ENCODE peak calls at places on chromosomes 3 and 15, in four cellular contexts. One of them, this sample, is unnamed.

GRCh38 chr3:19688767-19689166 is 245.2 kb downstream of the EFHB start:
- DNase-seq in GM23338: peak
- DNase-seq in GM12878: no peak
- DNase-seq in stomach: no peak
- DNase-seq in this sample: no peak

GRCh38 chr15:67801926-67802914 is 23.1 kb upstream of the SKOR1 start:
- DNase-seq in GM23338: no peak
- DNase-seq in GM12878: no peak
- DNase-seq in stomach: no peak
- DNase-seq in this sample: no peak

GRCh38 chr15:45150481-45150880 is 20.7 kb downstream of the DUOX1 start:
- DNase-seq in GM23338: no peak
- DNase-seq in GM12878: no peak
- DNase-seq in stomach: no peak
- DNase-seq in this sample: no peak

GRCh38 chr3:177802151-177802900 is 605.0 kb upstream of the TBL1XR1 start:
- DNase-seq in GM23338: no peak
- DNase-seq in GM12878: no peak
- DNase-seq in stomach: no peak
- DNase-seq in this sample: no peak

GRCh38 chr15:23567921-23568320 is 2.4 kb downstream of the MKRN3 start:
- DNase-seq in GM23338: no peak
- DNase-seq in GM12878: no peak
- DNase-seq in stomach: no peak
- DNase-seq in this sample: no peak

GRCh38 chr15:32959077-32959476 is 235.4 kb downstream of the FMN1 start:
- DNase-seq in GM23338: no peak
- DNase-seq in GM12878: no peak
- DNase-seq in stomach: no peak
- DNase-seq in this sample: no peak

GRCh38 chr15:29268706-29269484 is 727 bp downstream of the NSMCE3 start:
- DNase-seq in GM23338: peak
- DNase-seq in GM12878: peak
- DNase-seq in stomach: no peak
- DNase-seq in this sample: no peak

GRCh38 chr3:82100378-82100777 is 338.9 kb upstream of the GBE1 start:
- DNase-seq in GM23338: peak
- DNase-seq in GM12878: no peak
- DNase-seq in stomach: no peak
- DNase-seq in this sample: no peak

GRCh38 chr3:125069968-125070745 is 14.4 kb upstream of the HEG1 start:
- DNase-seq in GM23338: no peak
- DNase-seq in GM12878: no peak
- DNase-seq in stomach: no peak
- DNase-seq in this sample: no peak

GRCh38 chr15:85099195-85099803 is 117.6 kb downstream of the PDE8A start:
- DNase-seq in GM23338: no peak
- DNase-seq in GM12878: no peak
- DNase-seq in stomach: no peak
- DNase-seq in this sample: peak

GRCh38 chr3:127822166-127822835 is at the start of gene MGLL:
- DNase-seq in GM23338: peak
- DNase-seq in GM12878: no peak
- DNase-seq in stomach: peak
- DNase-seq in this sample: peak

GRCh38 chr3:54427951-54428871 is 305.9 kb downstream of the CACNA2D3 start:
- DNase-seq in GM23338: peak
- DNase-seq in GM12878: peak
- DNase-seq in stomach: peak
- DNase-seq in this sample: no peak

GRCh38 chr3:186997061-186998054 is 67.0 kb downstream of the ST6GAL1 start:
- DNase-seq in GM23338: no peak
- DNase-seq in GM12878: no peak
- DNase-seq in stomach: no peak
- DNase-seq in this sample: no peak

GRCh38 chr3:75192065-75192658 is 472.0 kb upstream of the FRG2C start:
- DNase-seq in GM23338: peak
- DNase-seq in GM12878: no peak
- DNase-seq in stomach: peak
- DNase-seq in this sample: no peak

GRCh38 chr3:177195242-177195940 is 1.9 kb downstream of the TBL1XR1 start:
- DNase-seq in GM23338: peak
- DNase-seq in GM12878: no peak
- DNase-seq in stomach: no peak
- DNase-seq in this sample: no peak

GRCh38 chr3:104908761-104909160 is 457.9 kb upstream of the ALCAM start:
- DNase-seq in GM23338: peak
- DNase-seq in GM12878: no peak
- DNase-seq in stomach: no peak
- DNase-seq in this sample: no peak

GRCh38 chr3:197997936-197998335 is 37.9 kb downstream of the LMLN start:
- DNase-seq in GM23338: no peak
- DNase-seq in GM12878: no peak
- DNase-seq in stomach: no peak
- DNase-seq in this sample: no peak

GRCh38 chr3:48475188-48475587 is 28.7 kb downstream of the ATRIP start:
- DNase-seq in GM23338: peak
- DNase-seq in GM12878: no peak
- DNase-seq in stomach: no peak
- DNase-seq in this sample: no peak

GRCh38 chr3:48474619-48475018 is 28.1 kb downstream of the ATRIP start:
- DNase-seq in GM23338: peak
- DNase-seq in GM12878: no peak
- DNase-seq in stomach: no peak
- DNase-seq in this sample: no peak

GRCh38 chr3:48477959-48478480 is 26.0 kb downstream of the SHISA5 start:
- DNase-seq in GM23338: no peak
- DNase-seq in GM12878: no peak
- DNase-seq in stomach: no peak
- DNase-seq in this sample: no peak

GRCh38 chr3:48476426-48477053 is 27.4 kb downstream of the SHISA5 start:
- DNase-seq in GM23338: no peak
- DNase-seq in GM12878: no peak
- DNase-seq in stomach: no peak
- DNase-seq in this sample: no peak

GRCh38 chr3:48478631-48479555 is 25.1 kb downstream of the SHISA5 start:
- DNase-seq in GM23338: no peak
- DNase-seq in GM12878: no peak
- DNase-seq in stomach: no peak
- DNase-seq in this sample: no peak
- TF ChIP-seq POLR2AphosphoS5 in GM23338: no peak
- TF ChIP-seq POLR2AphosphoS5 in GM12878: no peak
- TF ChIP-seq POLR2AphosphoS5 in stomach: no peak
- TF ChIP-seq POLR2AphosphoS5 in this sample: no peak

DNA sequence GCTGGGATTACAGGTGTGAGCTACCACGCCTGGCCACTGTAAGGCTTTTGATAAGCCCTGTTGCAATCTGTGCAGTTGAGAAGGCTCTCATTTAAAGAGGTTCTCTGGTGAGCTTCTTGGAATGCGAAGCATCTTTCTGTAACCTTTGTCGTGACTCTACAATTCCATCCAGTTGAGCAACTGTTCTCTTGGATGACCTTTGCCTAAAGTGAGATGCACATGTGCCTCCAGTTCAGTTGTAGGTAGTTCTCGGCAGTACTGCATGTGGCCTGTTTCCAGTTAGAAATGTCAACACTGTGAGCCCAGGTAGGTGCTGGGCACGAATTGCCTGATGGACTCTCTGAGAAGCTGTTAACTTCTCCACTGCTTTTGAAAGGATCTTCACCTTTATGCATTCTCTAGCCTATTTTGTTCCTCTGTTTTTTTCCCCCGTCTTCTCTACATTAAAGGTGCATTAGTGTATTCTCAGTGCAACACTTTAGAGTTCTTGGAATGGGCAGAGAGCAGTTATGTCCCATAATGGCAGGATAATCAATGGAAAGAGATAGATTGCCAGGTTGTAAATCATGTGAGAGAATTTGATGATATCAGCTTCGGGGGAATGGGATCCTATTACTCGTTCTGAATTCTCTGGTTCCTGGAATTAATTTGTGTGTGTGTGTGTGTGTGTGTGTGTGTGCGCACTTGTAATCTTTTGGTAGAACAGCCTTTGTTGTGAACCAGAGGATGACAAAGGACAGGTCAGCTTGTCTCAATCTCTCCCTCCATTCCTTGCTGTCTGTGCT is 51.0 kb downstream of the PTPRG start:
- DNase-seq in GM23338: peak
- DNase-seq in GM12878: no peak
- DNase-seq in stomach: no peak
- DNase-seq in this sample: no peak
- H3K27ac ChIP-seq in GM23338: no peak
- H3K27ac ChIP-seq in GM12878: no peak
- H3K27ac ChIP-seq in stomach: no peak
- H3K27ac ChIP-seq in this sample: no peak

GRCh38 chr3:58047806-58048205 is 39.6 kb downstream of the FLNB start:
- DNase-seq in GM23338: no peak
- DNase-seq in GM12878: no peak
- DNase-seq in stomach: no peak
- DNase-seq in this sample: no peak

GRCh38 chr3:58051196-58051595 is 43.0 kb downstream of the FLNB start:
- DNase-seq in GM23338: no peak
- DNase-seq in GM12878: no peak
- DNase-seq in stomach: no peak
- DNase-seq in this sample: no peak

GRCh38 chr3:58048301-58048700 is 40.1 kb downstream of the FLNB start:
- DNase-seq in GM23338: no peak
- DNase-seq in GM12878: no peak
- DNase-seq in stomach: no peak
- DNase-seq in this sample: no peak

GRCh38 chr3:58052373-58053273 is 44.4 kb downstream of the FLNB start:
- DNase-seq in GM23338: no peak
- DNase-seq in GM12878: no peak
- DNase-seq in stomach: peak
- DNase-seq in this sample: no peak

DNA sequence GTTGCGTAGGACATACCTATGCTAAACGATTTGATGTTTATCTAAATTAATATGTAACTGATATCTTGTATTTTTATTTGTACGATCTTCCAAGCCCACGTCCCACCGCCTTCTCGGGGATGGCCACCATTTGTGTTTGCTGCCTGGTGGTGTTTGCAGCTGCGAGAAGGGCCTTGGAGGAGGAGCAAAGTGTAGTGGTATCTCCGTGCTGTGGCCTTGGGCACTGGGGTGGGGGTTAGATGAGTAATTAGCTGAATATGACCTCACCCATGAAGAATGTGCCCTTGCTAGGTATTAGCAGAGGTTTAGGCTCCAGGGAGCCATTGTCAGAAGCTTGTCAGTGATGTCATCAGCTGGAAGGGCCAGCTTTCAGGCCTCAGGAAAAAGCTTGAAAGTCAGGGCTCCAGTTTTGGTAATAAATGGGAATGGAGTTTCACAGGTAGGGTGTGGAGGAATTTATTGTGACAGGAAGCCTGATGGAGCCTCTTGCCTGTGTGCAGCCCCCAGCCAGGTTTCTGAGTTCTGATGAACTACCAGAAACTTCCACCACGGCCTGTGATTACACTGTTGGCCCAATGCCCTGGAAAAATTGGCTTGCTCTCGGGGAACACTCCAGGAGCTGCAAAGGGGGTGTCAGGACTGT is 41.0 kb downstream of the FLNB start:
- DNase-seq in GM23338: peak
- DNase-seq in GM12878: no peak
- DNase-seq in stomach: peak
- DNase-seq in this sample: no peak
- TF ChIP-seq POLR2AphosphoS5 in GM23338: no peak
- TF ChIP-seq POLR2AphosphoS5 in GM12878: no peak
- TF ChIP-seq POLR2AphosphoS5 in stomach: no peak
- TF ChIP-seq POLR2AphosphoS5 in this sample: peak

GRCh38 chr3:112814256-112814655 is 32.4 kb downstream of the CD200R1L start:
- DNase-seq in GM23338: peak
- DNase-seq in GM12878: no peak
- DNase-seq in stomach: no peak
- DNase-seq in this sample: no peak
- H3K27ac ChIP-seq in GM23338: no peak
- H3K27ac ChIP-seq in GM12878: no peak
- H3K27ac ChIP-seq in stomach: peak
- H3K27ac ChIP-seq in this sample: peak

GRCh38 chr3:43870110-43870509 is 179.4 kb downstream of the ABHD5 start:
- DNase-seq in GM23338: no peak
- DNase-seq in GM12878: no peak
- DNase-seq in stomach: no peak
- DNase-seq in this sample: no peak
- TF ChIP-seq POLR2AphosphoS5 in GM23338: no peak
- TF ChIP-seq POLR2AphosphoS5 in GM12878: no peak
- TF ChIP-seq POLR2AphosphoS5 in stomach: no peak
- TF ChIP-seq POLR2AphosphoS5 in this sample: no peak

GRCh38 chr3:185282696-185283373 is 29.0 kb upstream of the EHHADH start:
- DNase-seq in GM23338: peak
- DNase-seq in GM12878: peak
- DNase-seq in stomach: peak
- DNase-seq in this sample: peak
- H3K27ac ChIP-seq in GM23338: peak
- H3K27ac ChIP-seq in GM12878: peak
- H3K27ac ChIP-seq in stomach: peak
- H3K27ac ChIP-seq in this sample: peak

GRCh38 chr15:98648654-98649537 is 557 bp downstream of the IGF1R start:
- DNase-seq in GM23338: peak
- DNase-seq in GM12878: no peak
- DNase-seq in stomach: peak
- DNase-seq in this sample: no peak

GRCh38 chr15:98647774-98648653 is at the start of gene IGF1R:
- DNase-seq in GM23338: peak
- DNase-seq in GM12878: no peak
- DNase-seq in stomach: peak
- DNase-seq in this sample: no peak

GRCh38 chr15:98649621-98649995 is 1.3 kb downstream of the IGF1R start:
- DNase-seq in GM23338: no peak
- DNase-seq in GM12878: no peak
- DNase-seq in stomach: peak
- DNase-seq in this sample: no peak

GRCh38 chr15:98646546-98647025 is 1.8 kb upstream of the IGF1R start:
- DNase-seq in GM23338: no peak
- DNase-seq in GM12878: no peak
- DNase-seq in stomach: no peak
- DNase-seq in this sample: no peak

DNA sequence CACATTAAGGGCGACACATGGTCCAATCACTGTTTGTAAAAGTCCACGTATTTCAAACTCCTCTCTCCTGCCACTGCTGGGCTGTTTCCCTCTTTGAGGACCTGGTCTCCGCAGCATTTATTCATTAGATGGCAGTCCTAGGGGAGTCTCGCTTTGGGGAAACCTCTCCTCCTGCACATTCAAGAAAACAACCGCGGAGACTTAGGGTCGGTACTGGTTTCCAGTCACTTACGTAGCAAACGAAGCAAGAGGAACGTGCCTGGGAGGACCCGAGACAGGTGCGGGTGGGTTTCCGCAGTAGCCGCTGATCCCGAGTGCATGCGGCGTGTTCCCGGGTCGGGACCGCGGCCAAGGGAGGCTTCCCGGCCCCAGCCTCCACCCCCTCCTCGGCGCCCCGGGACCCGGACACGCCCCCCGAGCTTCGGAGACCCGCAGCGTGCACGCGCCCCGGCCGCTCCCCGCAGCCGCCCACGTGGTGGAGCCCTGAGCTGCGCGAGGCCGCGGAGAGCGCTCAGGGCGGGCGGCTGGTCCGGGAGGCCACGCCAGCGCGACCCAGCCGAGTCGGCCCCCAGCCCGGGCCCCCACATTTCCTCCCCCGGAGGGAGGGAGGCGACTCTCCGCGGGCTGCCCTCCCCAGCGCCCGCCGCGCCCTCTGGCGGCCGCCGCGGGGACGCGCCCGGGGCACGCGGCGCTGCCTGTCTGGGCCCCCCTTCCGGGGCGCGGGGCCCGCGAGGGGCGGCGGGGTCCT is 1.1 kb upstream of the IGF1R start:
- DNase-seq in GM23338: peak
- DNase-seq in GM12878: no peak
- DNase-seq in stomach: peak
- DNase-seq in this sample: no peak
- TF ChIP-seq POLR2AphosphoS5 in GM23338: peak
- TF ChIP-seq POLR2AphosphoS5 in GM12878: no peak
- TF ChIP-seq POLR2AphosphoS5 in stomach: no peak
- TF ChIP-seq POLR2AphosphoS5 in this sample: peak